ENCODE peak calls at places on chromosomes 6 and 20, in four cellular contexts. G, F, D and E are unnamed samples.

GRCh38 chr6:24495516-24495847 is 713 bp downstream of the ALDH5A1 start:
- DNase-seq in G (no peak), F (peak; percentile 86), D (peak; percentile 86), E (peak; percentile 2)

GRCh38 chr20:58308290-58308679 is 1.2 kb upstream of the RAB22A start:
- DNase-seq in G (no peak), F (no peak), D (no peak), E (no peak)

GRCh38 chr6:42159431-42160024 is 13.6 kb upstream of the GUCA1A start:
- DNase-seq in G (no peak), F (no peak), D (no peak), E (no peak)

GRCh38 chr20:986733-987355 is 15.3 kb downstream of the RSPO4 start:
- DNase-seq in G (no peak), F (no peak), D (no peak), E (no peak)

GRCh38 chr6:168071620-168072019 is 7.4 kb downstream of the FRMD1 start:
- DNase-seq in G (no peak), F (no peak), D (no peak), E (no peak)

GRCh38 chr6:147434508-147434907 is 74.0 kb upstream of the SAMD5 start:
- DNase-seq in G (no peak), F (peak; percentile 64), D (no peak), E (no peak)

GRCh38 chr6:36840471-36841461 is 1.5 kb upstream of the CPNE5 start:
- DNase-seq in G (no peak), F (peak; percentile 89), D (peak; percentile 60), E (no peak)

GRCh38 chr6:170440437-170440836 is 112.7 kb downstream of the PSMB1 start:
- DNase-seq in G (no peak), F (peak; percentile 47), D (peak; percentile 7), E (no peak)

GRCh38 chr6:4313044-4313686 is 177.8 kb upstream of the ECI2 start:
- DNase-seq in G (no peak), F (peak; percentile 64), D (no peak), E (peak; percentile 96)

GRCh38 chr6:14321992-14322772 is 204.6 kb downstream of the CD83 start:
- DNase-seq in G (no peak), F (no peak), D (peak; percentile 50), E (no peak)

GRCh38 chr6:166029506-166029905 is 138.1 kb downstream of the TBXT start:
- DNase-seq in G (no peak), F (no peak), D (no peak), E (no peak)

GRCh38 chr6:113971786-113972185 is 838 bp upstream of the HDAC2 start:
- DNase-seq in G (no peak), F (no peak), D (peak; percentile 38), E (peak; percentile 21)

GRCh38 chr6:56101141-56101553 is 146.2 kb downstream of the COL21A1 start:
- DNase-seq in G (no peak), F (peak; percentile 88), D (no peak), E (peak; percentile 97)

GRCh38 chr20:46378390-46379009 is 27.9 kb downstream of the ELMO2 start:
- DNase-seq in G (no peak), F (no peak), D (no peak), E (no peak)

GRCh38 chr20:44644384-44645131 is 6.9 kb downstream of the ADA start:
- DNase-seq in G (no peak), F (no peak), D (no peak), E (no peak)

GRCh38 chr6:169935348-169935718 is 183.9 kb downstream of the ERMARD start:
- DNase-seq in G (no peak), F (no peak), D (no peak), E (no peak)

GRCh38 chr20:39607124-39607523 is 645.0 kb downstream of the DHX35 start:
- DNase-seq in G (no peak), F (no peak), D (no peak), E (peak; percentile 15)

GRCh38 chr6:136571065-136571464 is 20.8 kb upstream of the MAP7 start:
- DNase-seq in G (no peak), F (no peak), D (no peak), E (no peak)

GRCh38 chr6:107418118-107418517 is 41.2 kb downstream of the PDSS2 start:
- DNase-seq in G (no peak), F (no peak), D (no peak), E (peak; percentile 20)

GRCh38 chr6:89023591-89024441 is 56.7 kb upstream of the PNRC1 start:
- DNase-seq in G (no peak), F (peak; percentile 19), D (peak; percentile 50), E (peak; percentile 93)

GRCh38 chr6:88565409-88565811 is 398.0 kb downstream of the RNGTT start:
- DNase-seq in G (no peak), F (no peak), D (no peak), E (no peak)

GRCh38 chr6:98844244-98845161 is 10.1 kb downstream of the POU3F2 start:
- DNase-seq in G (no peak), F (peak; percentile 81), D (no peak), E (no peak)

GRCh38 chr6:152879681-152880080 is 103.2 kb downstream of the FBXO5 start:
- DNase-seq in G (no peak), F (no peak), D (no peak), E (no peak)

GRCh38 chr6:122476131-122476530 is 4.5 kb upstream of the SERINC1 start:
- DNase-seq in G (no peak), F (peak; percentile 54), D (no peak), E (peak; percentile 42)

GRCh38 chr20:41005361-41005729 is 23.3 kb upstream of the TOP1 start:
- DNase-seq in G (no peak), F (peak; percentile 92), D (peak; percentile 83), E (peak; percentile 99)

GRCh38 chr6:190596-191395 is 101.5 kb upstream of the DUSP22 start:
- DNase-seq in G (no peak), F (no peak), D (peak; percentile 12), E (no peak)

GRCh38 chr6:116497089-116497676 is 14.3 kb upstream of the CALHM5 start:
- DNase-seq in G (no peak), F (no peak), D (peak; percentile 69), E (no peak)

GRCh38 chr6:158782432-158783166 is 36.6 kb downstream of the EZR start:
- DNase-seq in G (no peak), F (no peak), D (no peak), E (no peak)

GRCh38 chr6:107604549-107604948 is 114.6 kb downstream of the SOBP start:
- DNase-seq in G (no peak), F (no peak), D (no peak), E (no peak)

GRCh38 chr6:139080255-139080920 is 51.8 kb downstream of the ABRACL start:
- DNase-seq in G (no peak), F (peak; percentile 63), D (no peak), E (no peak)

GRCh38 chr6:18985958-18986357 is 598.8 kb downstream of the RNF144B start:
- DNase-seq in G (no peak), F (no peak), D (no peak), E (no peak)

GRCh38 chr6:143575840-143576498 is 64.4 kb upstream of the FUCA2 start:
- DNase-seq in G (no peak), F (no peak), D (no peak), E (peak; percentile 54)

GRCh38 chr6:78251930-78252329 is 599.1 kb downstream of the MEI4 start:
- DNase-seq in G (no peak), F (no peak), D (no peak), E (no peak)

GRCh38 chr6:106671651-106672050 is 42.3 kb downstream of the QRSL1 start:
- DNase-seq in G (no peak), F (peak; percentile 15), D (no peak), E (no peak)

GRCh38 chr6:105974981-105975380 is 111.2 kb upstream of the PRDM1 start:
- DNase-seq in G (no peak), F (no peak), D (no peak), E (no peak)

GRCh38 chr6:139881728-139882211 is 507.3 kb upstream of the CITED2 start:
- DNase-seq in G (no peak), F (no peak), D (peak; percentile 32), E (peak; percentile 55)

GRCh38 chr6:169813969-169814368 is 62.5 kb downstream of the ERMARD start:
- DNase-seq in G (no peak), F (no peak), D (no peak), E (no peak)

DNA sequence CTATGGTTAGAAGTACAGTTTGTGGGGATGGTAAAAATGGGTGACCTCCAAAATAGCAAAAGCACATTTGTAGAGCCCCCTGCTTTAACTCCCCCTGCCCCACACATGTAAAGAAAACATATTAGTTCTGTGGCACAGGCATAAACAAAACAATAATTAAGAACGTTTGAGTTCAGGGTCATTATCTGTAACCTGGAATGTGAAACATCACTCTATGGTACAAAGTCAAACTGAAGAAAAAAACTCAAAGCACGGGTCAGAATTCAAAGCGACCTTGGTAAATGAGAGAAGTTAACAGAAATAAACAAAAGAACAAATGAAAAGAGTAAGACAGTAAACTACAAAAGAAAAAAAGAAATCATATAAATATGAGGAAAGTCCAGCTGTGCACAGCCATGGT is 67.6 kb downstream of the PKHD1 start:
- DNase-seq in G (no peak), F (no peak), D (no peak), E (no peak)
- TF ChIP-seq CTCF in G (no peak), F (no peak), D (no peak), E (no peak)

DNA sequence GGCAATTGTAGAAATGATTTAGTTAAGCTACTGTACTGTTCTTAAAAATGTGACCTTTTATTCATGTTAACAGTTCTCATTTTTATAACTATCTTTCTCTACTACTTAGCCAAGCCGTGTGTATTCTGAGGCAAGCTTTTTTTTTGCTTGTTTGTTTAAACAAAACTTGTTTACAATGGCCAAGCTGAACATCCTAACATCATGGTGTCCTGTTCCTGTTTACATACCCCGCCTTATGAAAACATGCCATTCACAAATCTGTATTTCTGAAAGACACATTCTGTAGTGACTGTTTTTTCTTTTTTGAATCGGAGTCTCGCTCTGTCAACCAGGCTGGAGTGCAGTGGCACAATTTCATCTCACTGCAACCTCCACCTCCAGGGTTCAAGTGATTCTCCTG is 140.9 kb downstream of the NCOA3 start:
- DNase-seq in G (no peak), F (peak; percentile 17), D (no peak), E (no peak)
- H3K4me3 ChIP-seq in G (no peak overlapping the region), F (no peak overlapping the region), D (no peak overlapping the region), E (no peak overlapping the region)

DNA sequence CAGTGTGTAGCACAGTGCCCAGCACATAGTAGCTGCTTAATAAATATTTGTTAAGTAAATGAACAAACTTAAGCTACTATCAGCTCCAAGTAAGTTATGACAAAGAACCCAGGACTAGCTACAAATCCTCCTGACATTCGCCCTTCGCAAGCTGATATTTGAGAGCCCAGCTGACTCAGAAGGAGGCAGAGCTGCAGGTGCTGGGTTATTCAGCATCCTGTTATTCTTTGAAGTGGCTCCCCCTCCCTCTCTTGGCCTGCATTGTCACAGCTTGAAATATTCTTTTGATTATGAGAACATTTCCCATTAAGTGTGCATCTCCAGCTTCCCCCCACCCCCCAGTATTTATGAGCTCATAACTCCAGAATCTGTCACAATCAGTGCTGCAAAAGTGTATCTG is 78.8 kb upstream of the RALY start:
- DNase-seq in G (no peak), F (no peak), D (no peak), E (peak; percentile 45)
- TF ChIP-seq CTCF in G (no peak), F (no peak), D (no peak), E (no peak)

GRCh38 chr6:6886160-6886885 is 221.4 kb upstream of the RREB1 start:
- DNase-seq in G (no peak), F (no peak), D (no peak), E (no peak)
- H3K4me3 ChIP-seq in G (no peak overlapping the region), F (no peak overlapping the region), D (no peak overlapping the region), E (no peak overlapping the region)